ENCODE peak calls at places on chromosomes 7 and 10, in eight cellular contexts. R, P, U, H, W, N, B and F are unnamed samples.

GRCh38 chr7:36966636-36967035 is 242.3 kb upstream of the AOAH start:
- DNase-seq in R (no peak), P (no peak), U (no peak), H (peak; percentile 59), W (no peak), N (no peak), B (no peak), F (no peak)

GRCh38 chr10:72079356-72079755 is 9.0 kb downstream of the SPOCK2 start:
- DNase-seq in R (no peak), P (no peak), U (no peak), H (peak; percentile 22), W (no peak), N (no peak), B (no peak), F (no peak)

GRCh38 chr7:92988051-92988450 is 129.7 kb downstream of the SAMD9 start:
- DNase-seq in R (no peak), P (no peak), U (no peak), H (no peak), W (peak; percentile 66), N (peak; percentile 6), B (no peak), F (peak; percentile 28)

GRCh38 chr7:84452618-84453017 is 258.0 kb upstream of the SEMA3A start:
- DNase-seq in R (no peak), P (no peak), U (no peak), H (no peak), W (no peak), N (no peak), B (no peak), F (no peak)

GRCh38 chr10:125064681-125065492 is 95.5 kb downstream of the CTBP2 start:
- DNase-seq in R (no peak), P (no peak), U (no peak), H (no peak), W (peak; percentile 90), N (no peak), B (no peak), F (peak; percentile 79)

GRCh38 chr7:7820939-7821338 is 102.5 kb upstream of the RPA3 start:
- DNase-seq in R (no peak), P (no peak), U (no peak), H (peak; percentile 80), W (no peak), N (no peak), B (no peak), F (no peak)

GRCh38 chr7:104839842-104840241 is 174.2 kb upstream of the KMT2E start:
- DNase-seq in R (no peak), P (no peak), U (no peak), H (no peak), W (no peak), N (no peak), B (no peak), F (no peak)

GRCh38 chr7:17599733-17600685 is 301.6 kb downstream of the AHR start:
- DNase-seq in R (no peak), P (no peak), U (no peak), H (no peak), W (peak; percentile 94), N (peak; percentile 77), B (peak; percentile 41), F (no peak)

GRCh38 chr10:7606977-7607404 is 59.8 kb downstream of the ITIH5 start:
- DNase-seq in R (no peak), P (no peak), U (no peak), H (no peak), W (no peak), N (no peak), B (no peak), F (no peak)

GRCh38 chr10:124011464-124011863 is 81.9 kb downstream of the CHST15 start:
- DNase-seq in R (no peak), P (no peak), U (no peak), H (no peak), W (peak; percentile 9), N (no peak), B (no peak), F (no peak)

GRCh38 chr7:44634187-44634838 is 27.9 kb downstream of the OGDH start:
- DNase-seq in R (no peak), P (no peak), U (no peak), H (no peak), W (no peak), N (no peak), B (peak; percentile 15), F (no peak)

GRCh38 chr7:104973909-104974415 is 40.0 kb upstream of the KMT2E start:
- DNase-seq in R (no peak), P (no peak), U (no peak), H (no peak), W (peak; percentile 92), N (no peak), B (no peak), F (no peak)

GRCh38 chr7:109282726-109283125 is 713.1 kb downstream of the DNAJB9 start:
- DNase-seq in R (no peak), P (no peak), U (no peak), H (no peak), W (no peak), N (no peak), B (no peak), F (no peak)

GRCh38 chr10:37285063-37285462 is 159.7 kb downstream of the ANKRD30A start:
- DNase-seq in R (no peak), P (no peak), U (no peak), H (no peak), W (no peak), N (no peak), B (no peak), F (no peak)

GRCh38 chr10:5685764-5686240 is 1.2 kb downstream of the TASOR2 start:
- DNase-seq in R (no peak), P (no peak), U (no peak), H (peak; percentile 3), W (peak; percentile 43), N (no peak), B (no peak), F (no peak)

GRCh38 chr10:124997791-124998623 is 56.1 kb downstream of the ZRANB1 start:
- DNase-seq in R (no peak), P (no peak), U (no peak), H (no peak), W (no peak), N (no peak), B (no peak), F (no peak)

GRCh38 chr7:37942934-37943610 is 22.6 kb downstream of the EPDR1 start:
- DNase-seq in R (peak; percentile 80), P (peak; percentile 35), U (no peak), H (no peak), W (no peak), N (no peak), B (no peak), F (no peak)

GRCh38 chr10:99945286-99945685 is 64.5 kb downstream of the DNMBP start:
- DNase-seq in R (no peak), P (peak; percentile 38), U (no peak), H (no peak), W (peak; percentile 72), N (no peak), B (no peak), F (peak; percentile 47)

GRCh38 chr10:87079106-87079836 is 15.4 kb downstream of the GLUD1 start:
- DNase-seq in R (no peak), P (no peak), U (no peak), H (no peak), W (peak; percentile 7), N (no peak), B (no peak), F (no peak)

GRCh38 chr7:6106140-6106904 is 75.1 kb downstream of the ANKRD61 start:
- DNase-seq in R (no peak), P (no peak), U (no peak), H (no peak), W (peak; percentile 61), N (no peak), B (peak; percentile 36), F (peak; percentile 17)

GRCh38 chr7:121504478-121504877 is 108.4 kb upstream of the FAM3C start:
- DNase-seq in R (no peak), P (no peak), U (no peak), H (no peak), W (peak; percentile 92), N (peak; percentile 56), B (no peak), F (no peak)

GRCh38 chr10:78491812-78492211 is 458.1 kb downstream of the RPS24 start:
- DNase-seq in R (no peak), P (no peak), U (no peak), H (no peak), W (peak; percentile 76), N (no peak), B (no peak), F (no peak)

GRCh38 chr7:77409739-77410545 is 6.2 kb downstream of the GSAP start:
- DNase-seq in R (no peak), P (no peak), U (no peak), H (no peak), W (peak; percentile 78), N (no peak), B (no peak), F (no peak)

GRCh38 chr7:119415682-119416081 is 857.3 kb upstream of the KCND2 start:
- DNase-seq in R (no peak), P (no peak), U (no peak), H (no peak), W (no peak), N (no peak), B (no peak), F (no peak)

GRCh38 chr7:128031901-128032604 is 816 bp upstream of the LRRC4 start:
- DNase-seq in R (peak; percentile 51), P (no peak), U (no peak), H (peak; percentile 75), W (peak; percentile 92), N (peak; percentile 67), B (no peak), F (peak; percentile 16)